ENCODE peak calls at places on chromosomes 4 and X, in seven cellular contexts. One of them, this sample, is unnamed.

GRCh38 chr4:142567199-142567598 is 278.9 kb downstream of the INPP4B start:
- DNase-seq in astrocyte of the spinal cord: no peak
- DNase-seq in GM23338: peak
- DNase-seq in fibroblast of pulmonary artery: no peak
- DNase-seq in cardiac fibroblast: no peak
- DNase-seq in fibroblast of the aortic adventitia: no peak
- DNase-seq in BJ: no peak
- DNase-seq in this sample: no peak

GRCh38 chr4:144582975-144583374 is 63.0 kb upstream of the HHIP start:
- DNase-seq in GM23338: no peak
- DNase-seq in BJ: no peak
- DNase-seq in cardiac fibroblast: no peak
- DNase-seq in fibroblast of the aortic adventitia: peak
- DNase-seq in fibroblast of pulmonary artery: no peak
- DNase-seq in astrocyte of the spinal cord: peak
- DNase-seq in this sample: no peak

GRCh38 chr4:6782147-6782845 is at the start of gene KIAA0232:
- DNase-seq in GM23338: peak
- DNase-seq in BJ: peak
- DNase-seq in fibroblast of the aortic adventitia: peak
- DNase-seq in fibroblast of pulmonary artery: peak
- DNase-seq in astrocyte of the spinal cord: peak
- DNase-seq in cardiac fibroblast: peak
- DNase-seq in this sample: peak

GRCh38 chr4:180635276-180635675 is 1607.9 kb upstream of the TENM3 start:
- DNase-seq in fibroblast of pulmonary artery: no peak
- DNase-seq in BJ: no peak
- DNase-seq in fibroblast of the aortic adventitia: no peak
- DNase-seq in GM23338: no peak
- DNase-seq in cardiac fibroblast: no peak
- DNase-seq in astrocyte of the spinal cord: peak
- DNase-seq in this sample: no peak

GRCh38 chr4:150609131-150609530 is 27.2 kb downstream of the MAB21L2 start:
- DNase-seq in cardiac fibroblast: no peak
- DNase-seq in GM23338: no peak
- DNase-seq in BJ: no peak
- DNase-seq in astrocyte of the spinal cord: no peak
- DNase-seq in fibroblast of the aortic adventitia: no peak
- DNase-seq in fibroblast of pulmonary artery: no peak
- DNase-seq in this sample: no peak

GRCh38 chr4:4559596-4559995 is 17.7 kb upstream of the STX18 start:
- DNase-seq in BJ: no peak
- DNase-seq in astrocyte of the spinal cord: no peak
- DNase-seq in fibroblast of the aortic adventitia: peak
- DNase-seq in GM23338: no peak
- DNase-seq in fibroblast of pulmonary artery: no peak
- DNase-seq in cardiac fibroblast: no peak
- DNase-seq in this sample: no peak

GRCh38 chr4:111959202-111959601 is 186.1 kb upstream of the FAM241A start:
- DNase-seq in GM23338: no peak
- DNase-seq in fibroblast of pulmonary artery: peak
- DNase-seq in fibroblast of the aortic adventitia: peak
- DNase-seq in astrocyte of the spinal cord: peak
- DNase-seq in cardiac fibroblast: peak
- DNase-seq in BJ: no peak
- DNase-seq in this sample: peak

GRCh38 chr4:143587703-143588102 is 74.2 kb downstream of the SMARCA5 start:
- DNase-seq in astrocyte of the spinal cord: no peak
- DNase-seq in cardiac fibroblast: peak
- DNase-seq in BJ: no peak
- DNase-seq in fibroblast of the aortic adventitia: peak
- DNase-seq in fibroblast of pulmonary artery: peak
- DNase-seq in GM23338: no peak
- DNase-seq in this sample: no peak

GRCh38 chr4:6183740-6184139 is 16.6 kb downstream of the JAKMIP1 start:
- DNase-seq in GM23338: no peak
- DNase-seq in cardiac fibroblast: no peak
- DNase-seq in fibroblast of the aortic adventitia: no peak
- DNase-seq in BJ: no peak
- DNase-seq in fibroblast of pulmonary artery: no peak
- DNase-seq in astrocyte of the spinal cord: no peak
- DNase-seq in this sample: no peak

GRCh38 chr4:103098746-103099421 is 750 bp downstream of the BDH2 start:
- DNase-seq in fibroblast of pulmonary artery: peak
- DNase-seq in cardiac fibroblast: peak
- DNase-seq in GM23338: peak
- DNase-seq in astrocyte of the spinal cord: no peak
- DNase-seq in BJ: no peak
- DNase-seq in fibroblast of the aortic adventitia: peak
- DNase-seq in this sample: no peak

GRCh38 chrX:29461039-29461438 is 754.3 kb upstream of the MAGEB2 start:
- DNase-seq in fibroblast of pulmonary artery: no peak
- DNase-seq in fibroblast of the aortic adventitia: no peak
- DNase-seq in cardiac fibroblast: no peak
- DNase-seq in BJ: no peak
- DNase-seq in GM23338: no peak
- DNase-seq in astrocyte of the spinal cord: peak
- DNase-seq in this sample: no peak

GRCh38 chr4:78734451-78735003 is 41.6 kb upstream of the BMP2K start:
- DNase-seq in GM23338: no peak
- DNase-seq in fibroblast of the aortic adventitia: no peak
- DNase-seq in cardiac fibroblast: no peak
- DNase-seq in fibroblast of pulmonary artery: no peak
- DNase-seq in BJ: no peak
- DNase-seq in astrocyte of the spinal cord: no peak
- DNase-seq in this sample: no peak

GRCh38 chrX:100479329-100479728 is 69.3 kb upstream of the PCDH19 start:
- DNase-seq in BJ: no peak
- DNase-seq in GM23338: no peak
- DNase-seq in fibroblast of the aortic adventitia: no peak
- DNase-seq in astrocyte of the spinal cord: no peak
- DNase-seq in fibroblast of pulmonary artery: no peak
- DNase-seq in cardiac fibroblast: no peak
- DNase-seq in this sample: no peak

GRCh38 chr4:3022112-3022511 is 52.2 kb downstream of the HTT-AS start:
- DNase-seq in GM23338: no peak
- DNase-seq in astrocyte of the spinal cord: no peak
- DNase-seq in cardiac fibroblast: no peak
- DNase-seq in fibroblast of the aortic adventitia: no peak
- DNase-seq in fibroblast of pulmonary artery: no peak
- DNase-seq in BJ: no peak
- DNase-seq in this sample: no peak

GRCh38 chr4:152815078-152815477 is 35.3 kb downstream of the ARFIP1 start:
- DNase-seq in cardiac fibroblast: peak
- DNase-seq in fibroblast of pulmonary artery: peak
- DNase-seq in fibroblast of the aortic adventitia: peak
- DNase-seq in BJ: no peak
- DNase-seq in GM23338: no peak
- DNase-seq in astrocyte of the spinal cord: no peak
- DNase-seq in this sample: no peak

GRCh38 chrX:107626916-107627315 is 1.4 kb upstream of the PRPS1 start:
- DNase-seq in BJ: no peak
- DNase-seq in astrocyte of the spinal cord: no peak
- DNase-seq in GM23338: no peak
- DNase-seq in fibroblast of pulmonary artery: no peak
- DNase-seq in cardiac fibroblast: no peak
- DNase-seq in fibroblast of the aortic adventitia: no peak
- DNase-seq in this sample: no peak

GRCh38 chrX:107630031-107630689 is 1.9 kb downstream of the PRPS1 start:
- DNase-seq in fibroblast of the aortic adventitia: no peak
- DNase-seq in astrocyte of the spinal cord: no peak
- DNase-seq in fibroblast of pulmonary artery: no peak
- DNase-seq in GM23338: peak
- DNase-seq in cardiac fibroblast: no peak
- DNase-seq in BJ: no peak
- DNase-seq in this sample: no peak

GRCh38 chrX:107627792-107628661 is at the start of gene PRPS1:
- DNase-seq in fibroblast of pulmonary artery: peak
- DNase-seq in cardiac fibroblast: peak
- DNase-seq in BJ: peak
- DNase-seq in GM23338: peak
- DNase-seq in fibroblast of the aortic adventitia: peak
- DNase-seq in astrocyte of the spinal cord: peak
- DNase-seq in this sample: peak

GRCh38 chrX:107628662-107629532 is 587 bp downstream of the PRPS1 start:
- DNase-seq in BJ: no peak
- DNase-seq in fibroblast of the aortic adventitia: no peak
- DNase-seq in astrocyte of the spinal cord: peak
- DNase-seq in GM23338: peak
- DNase-seq in fibroblast of pulmonary artery: no peak
- DNase-seq in cardiac fibroblast: peak
- DNase-seq in this sample: no peak

DNA sequence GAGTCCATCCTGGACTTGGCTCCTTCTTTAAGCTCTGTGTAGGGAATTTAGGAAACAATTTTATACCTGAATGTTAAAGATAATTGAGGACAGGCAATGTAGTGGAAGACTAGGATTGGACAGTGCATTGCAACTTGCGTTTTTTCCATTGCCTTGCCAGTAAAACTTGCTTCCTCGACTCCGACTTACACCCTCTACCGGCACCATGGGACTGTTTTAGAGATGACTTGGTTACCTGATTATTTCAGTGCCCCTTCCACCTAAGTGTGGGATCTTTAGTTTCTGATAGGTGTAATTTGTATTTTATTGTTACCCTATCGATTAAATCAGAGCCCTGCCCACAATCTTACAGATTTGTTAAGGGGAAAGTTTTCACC is 1.2 kb downstream of the PRPS1 start:
- DNase-seq in fibroblast of pulmonary artery: peak
- DNase-seq in fibroblast of the aortic adventitia: peak
- DNase-seq in BJ: no peak
- DNase-seq in GM23338: peak
- DNase-seq in cardiac fibroblast: peak
- DNase-seq in astrocyte of the spinal cord: peak
- DNase-seq in this sample: no peak
- TF ChIP-seq CTCF in fibroblast of pulmonary artery: peak
- TF ChIP-seq CTCF in fibroblast of the aortic adventitia: peak
- TF ChIP-seq CTCF in BJ: peak
- TF ChIP-seq CTCF in GM23338: peak
- TF ChIP-seq CTCF in cardiac fibroblast: peak
- TF ChIP-seq CTCF in astrocyte of the spinal cord: peak
- TF ChIP-seq CTCF in this sample: peak

GRCh38 chr4:156437666-156438065 is 484.0 kb upstream of the CTSO start:
- DNase-seq in cardiac fibroblast: no peak
- DNase-seq in fibroblast of pulmonary artery: no peak
- DNase-seq in BJ: no peak
- DNase-seq in fibroblast of the aortic adventitia: no peak
- DNase-seq in GM23338: no peak
- DNase-seq in astrocyte of the spinal cord: no peak
- DNase-seq in this sample: no peak
- H3K4me3 ChIP-seq in cardiac fibroblast: no peak
- H3K4me3 ChIP-seq in fibroblast of pulmonary artery: no peak
- H3K4me3 ChIP-seq in BJ: no peak
- H3K4me3 ChIP-seq in fibroblast of the aortic adventitia: no peak
- H3K4me3 ChIP-seq in GM23338: no peak
- H3K4me3 ChIP-seq in astrocyte of the spinal cord: no peak
- H3K4me3 ChIP-seq in this sample: no peak

GRCh38 chrX:153565996-153566580 is 32.9 kb downstream of the CCNQ start:
- DNase-seq in fibroblast of pulmonary artery: no peak
- DNase-seq in astrocyte of the spinal cord: no peak
- DNase-seq in fibroblast of the aortic adventitia: no peak
- DNase-seq in GM23338: peak
- DNase-seq in cardiac fibroblast: no peak
- DNase-seq in BJ: no peak
- DNase-seq in this sample: no peak
- TF ChIP-seq CTCF in fibroblast of pulmonary artery: no peak
- TF ChIP-seq CTCF in astrocyte of the spinal cord: no peak
- TF ChIP-seq CTCF in fibroblast of the aortic adventitia: no peak
- TF ChIP-seq CTCF in GM23338: no peak
- TF ChIP-seq CTCF in cardiac fibroblast: no peak
- TF ChIP-seq CTCF in BJ: no peak
- TF ChIP-seq CTCF in this sample: no peak

GRCh38 chrX:39927380-39927779 is 170.4 kb downstream of the BCOR start:
- DNase-seq in fibroblast of the aortic adventitia: no peak
- DNase-seq in fibroblast of pulmonary artery: no peak
- DNase-seq in cardiac fibroblast: no peak
- DNase-seq in astrocyte of the spinal cord: no peak
- DNase-seq in GM23338: no peak
- DNase-seq in BJ: no peak
- DNase-seq in this sample: no peak

GRCh38 chrX:39922926-39923325 is 174.8 kb downstream of the BCOR start:
- DNase-seq in astrocyte of the spinal cord: no peak
- DNase-seq in fibroblast of pulmonary artery: no peak
- DNase-seq in fibroblast of the aortic adventitia: no peak
- DNase-seq in cardiac fibroblast: no peak
- DNase-seq in BJ: no peak
- DNase-seq in GM23338: no peak
- DNase-seq in this sample: no peak

GRCh38 chrX:39922497-39922896 is 175.3 kb downstream of the BCOR start:
- DNase-seq in GM23338: no peak
- DNase-seq in cardiac fibroblast: no peak
- DNase-seq in BJ: no peak
- DNase-seq in fibroblast of the aortic adventitia: no peak
- DNase-seq in astrocyte of the spinal cord: no peak
- DNase-seq in fibroblast of pulmonary artery: no peak
- DNase-seq in this sample: no peak

GRCh38 chrX:39921838-39922237 is 175.9 kb downstream of the BCOR start:
- DNase-seq in cardiac fibroblast: no peak
- DNase-seq in fibroblast of the aortic adventitia: no peak
- DNase-seq in GM23338: no peak
- DNase-seq in astrocyte of the spinal cord: no peak
- DNase-seq in fibroblast of pulmonary artery: no peak
- DNase-seq in BJ: no peak
- DNase-seq in this sample: no peak
- H3K4me3 ChIP-seq in cardiac fibroblast: no peak
- H3K4me3 ChIP-seq in fibroblast of the aortic adventitia: no peak
- H3K4me3 ChIP-seq in GM23338: no peak
- H3K4me3 ChIP-seq in astrocyte of the spinal cord: no peak
- H3K4me3 ChIP-seq in fibroblast of pulmonary artery: no peak
- H3K4me3 ChIP-seq in BJ: no peak
- H3K4me3 ChIP-seq in this sample: no peak

GRCh38 chr4:41853973-41854372 is 81.3 kb upstream of the TMEM33 start:
- DNase-seq in astrocyte of the spinal cord: no peak
- DNase-seq in fibroblast of pulmonary artery: no peak
- DNase-seq in fibroblast of the aortic adventitia: no peak
- DNase-seq in BJ: no peak
- DNase-seq in cardiac fibroblast: no peak
- DNase-seq in GM23338: peak
- DNase-seq in this sample: no peak
- TF ChIP-seq CTCF in astrocyte of the spinal cord: no peak
- TF ChIP-seq CTCF in fibroblast of pulmonary artery: peak
- TF ChIP-seq CTCF in fibroblast of the aortic adventitia: no peak
- TF ChIP-seq CTCF in BJ: peak
- TF ChIP-seq CTCF in cardiac fibroblast: peak
- TF ChIP-seq CTCF in GM23338: peak
- TF ChIP-seq CTCF in this sample: no peak

DNA sequence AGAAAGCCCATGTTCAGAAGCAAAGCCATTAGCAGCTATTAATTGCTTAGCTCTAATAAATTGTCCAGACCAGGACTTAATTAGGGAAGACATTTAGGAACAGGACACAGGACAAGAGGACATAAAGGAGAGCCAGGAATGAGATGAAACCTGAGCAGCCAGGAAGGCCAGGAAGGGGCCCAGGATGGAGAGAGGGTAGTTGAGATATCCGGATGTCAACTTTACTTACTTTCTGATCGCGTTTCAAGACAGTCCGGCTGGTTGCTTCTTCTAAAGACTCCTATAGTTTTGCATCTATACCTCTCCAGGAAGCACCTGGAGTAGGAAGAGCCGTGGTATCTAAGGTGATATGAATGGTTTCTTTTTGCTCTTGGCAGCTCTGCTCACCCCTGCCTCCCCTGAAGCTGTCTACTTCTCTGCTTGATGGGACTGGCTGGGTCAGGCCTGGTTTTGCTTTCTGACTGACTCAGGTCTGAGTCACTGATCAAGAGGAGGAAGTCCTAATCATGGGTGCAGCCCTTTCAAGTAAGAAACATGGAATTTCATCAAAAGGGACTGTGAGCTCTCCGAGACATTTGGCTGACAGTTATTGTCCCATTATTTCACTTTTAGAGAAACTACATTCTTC is 733.3 kb downstream of the RPA4 start:
- DNase-seq in cardiac fibroblast: peak
- DNase-seq in fibroblast of the aortic adventitia: peak
- DNase-seq in BJ: peak
- DNase-seq in astrocyte of the spinal cord: peak
- DNase-seq in GM23338: no peak
- DNase-seq in fibroblast of pulmonary artery: peak
- DNase-seq in this sample: peak
- H3K4me3 ChIP-seq in cardiac fibroblast: no peak
- H3K4me3 ChIP-seq in fibroblast of the aortic adventitia: no peak
- H3K4me3 ChIP-seq in BJ: no peak
- H3K4me3 ChIP-seq in astrocyte of the spinal cord: no peak
- H3K4me3 ChIP-seq in GM23338: no peak
- H3K4me3 ChIP-seq in fibroblast of pulmonary artery: no peak
- H3K4me3 ChIP-seq in this sample: no peak

This sample was measured in HFF-Myc.